ENCODE peak calls at places on chromosomes 11 and 22, in seven cellular contexts. Z is neural crest cell; L is Panc1; V is endothelial cell; Q is osteocyte; I is heart right ventricle; C is CD8-positive, alpha-beta T cell. B is an unnamed sample.

GRCh38 chr11:125358254-125358840 is 137.7 kb downstream of the FEZ1 start:
- DNase-seq in C (no peak), V (no peak), Z (no peak), Q (no peak), I (no peak), L (no peak), B (no peak)

GRCh38 chr11:9565822-9566560 is 7.5 kb upstream of the WEE1 start:
- DNase-seq in I (peak; percentile 57), Q (no peak), C (peak; percentile 24), V (no peak), L (peak; percentile 100), Z (no peak), B (peak; percentile 79)

GRCh38 chr11:46514370-46514769 is 79.5 kb downstream of the AMBRA1 start:
- DNase-seq in L (no peak), Z (no peak), Q (no peak), V (no peak), C (no peak), I (no peak), B (no peak)

GRCh38 chr11:64040684-64041267 is 5.0 kb downstream of the FLRT1 start:
- DNase-seq in C (no peak), Q (no peak), I (no peak), L (no peak), Z (no peak), V (no peak), B (no peak)

GRCh38 chr22:19579880-19580279 is 55.7 kb upstream of the CLDN5 start:
- DNase-seq in V (peak; percentile 58), I (peak; percentile 68), L (no peak), C (peak; percentile 3), Z (no peak), Q (no peak), B (no peak)

GRCh38 chr11:1589996-1590395 is 4.9 kb upstream of the KRTAP5-1 start:
- DNase-seq in V (no peak), I (no peak), L (no peak), Z (no peak), Q (no peak), C (no peak), B (no peak)

GRCh38 chr22:49938565-49939136 is 20.2 kb downstream of the CRELD2 start:
- DNase-seq in C (no peak), Z (no peak), L (no peak), I (no peak), V (no peak), Q (no peak), B (no peak)

GRCh38 chr11:1842149-1843097 is 3.6 kb downstream of the TNNI2 start:
- DNase-seq in I (peak; percentile 55), C (no peak), V (no peak), Z (no peak), Q (no peak), L (no peak), B (no peak)

GRCh38 chr22:23026777-23027176 is 43.5 kb upstream of the GNAZ start:
- DNase-seq in Q (no peak), L (no peak), C (no peak), I (no peak), Z (no peak), V (no peak), B (no peak)

GRCh38 chr22:29916007-29916544 is 33.1 kb downstream of the MTMR3 start:
- DNase-seq in I (no peak), C (no peak), V (no peak), Q (no peak), L (no peak), Z (no peak), B (no peak)

GRCh38 chr22:38964306-38964705 is 6.9 kb downstream of the APOBEC3A start:
- DNase-seq in I (no peak), L (no peak), Z (no peak), Q (no peak), V (no peak), C (no peak), B (no peak)

GRCh38 chr22:43000441-43001175 is 14.3 kb downstream of the PACSIN2 start:
- DNase-seq in I (no peak), Q (no peak), L (no peak), V (no peak), Z (no peak), C (no peak), B (peak; percentile 43)

GRCh38 chr11:15769203-15769602 is 587.1 kb downstream of the SOX6 start:
- DNase-seq in V (no peak), C (no peak), Q (no peak), Z (no peak), L (no peak), I (no peak), B (no peak)

GRCh38 chr22:19878461-19879247 is 24.0 kb upstream of the GNB1L start:
- DNase-seq in L (no peak), Z (no peak), C (no peak), I (no peak), V (no peak), Q (no peak), B (no peak)

GRCh38 chr11:110808291-110808690 is 96.1 kb upstream of the ARHGAP20 start:
- DNase-seq in V (no peak), Z (no peak), C (no peak), Q (no peak), L (no peak), I (no peak), B (no peak)

GRCh38 chr11:75775056-75775455 is 6.5 kb downstream of the DGAT2 start:
- DNase-seq in Q (no peak), Z (no peak), C (no peak), V (no peak), I (no peak), L (no peak), B (no peak)

GRCh38 chr11:10937416-10937815 is 79.6 kb upstream of the ZBED5 start:
- DNase-seq in C (no peak), I (no peak), L (no peak), V (no peak), Z (no peak), Q (no peak), B (no peak)

GRCh38 chr22:24379536-24379935 is 47.9 kb upstream of the ADORA2A start:
- DNase-seq in L (no peak), C (no peak), Z (no peak), Q (no peak), I (no peak), V (no peak), B (no peak)

GRCh38 chr11:74318241-74318932 is 6.9 kb upstream of the P4HA3 start:
- DNase-seq in L (no peak), V (no peak), I (no peak), Z (no peak), Q (no peak), C (no peak), B (no peak)

GRCh38 chr11:65243773-65244172 is 18.0 kb upstream of the POLA2 start:
- DNase-seq in I (no peak), V (no peak), Q (no peak), L (no peak), Z (no peak), C (no peak), B (no peak)

GRCh38 chr22:39610246-39610645 is 39.7 kb downstream of the CACNA1I start:
- DNase-seq in V (no peak), Z (no peak), C (no peak), I (no peak), L (no peak), Q (no peak), B (no peak)

GRCh38 chr22:47933891-47934290 is 1171.4 kb downstream of the TBC1D22A start:
- DNase-seq in C (no peak), Z (no peak), L (no peak), V (no peak), Q (peak; percentile 54), I (no peak), B (no peak)

GRCh38 chr11:20775331-20775730 is 105.9 kb downstream of the NELL1 start:
- DNase-seq in C (no peak), L (no peak), Z (no peak), I (no peak), Q (no peak), V (no peak), B (no peak)

GRCh38 chr11:12330491-12331231 is 46.7 kb upstream of the PARVA start:
- DNase-seq in C (no peak), Q (no peak), Z (peak; percentile 17), I (no peak), L (no peak), V (no peak), B (no peak)

GRCh38 chr11:43298397-43298796 is 13.4 kb upstream of the API5 start:
- DNase-seq in L (no peak), C (no peak), Q (no peak), Z (no peak), I (no peak), V (no peak), B (no peak)

GRCh38 chr11:93849751-93850584 is 450 bp downstream of the VSTM5 start:
- DNase-seq in C (no peak), Z (no peak), V (peak; percentile 41), I (peak; percentile 7), L (no peak), Q (peak; percentile 81), B (no peak)
- TF ChIP-seq CTCF in C (no peak), Z (no peak), V (no peak), I (no peak), L (no peak), Q (no peak), B (no peak)

GRCh38 chr22:18118345-18118915 is 7.8 kb downstream of the TUBA8 start:
- DNase-seq in L (no peak), Q (no peak), C (no peak), V (no peak), Z (no peak), I (no peak), B (no peak)

GRCh38 chr22:18120941-18121340 is 10.3 kb downstream of the TUBA8 start:
- DNase-seq in I (no peak), Q (no peak), V (no peak), L (no peak), C (no peak), Z (no peak), B (no peak)

GRCh38 chr22:18119409-18120110 is 9.0 kb downstream of the TUBA8 start:
- DNase-seq in I (peak; percentile 67), C (no peak), L (no peak), V (no peak), Z (no peak), Q (no peak), B (no peak)

GRCh38 chr22:18122254-18122554 is 11.6 kb downstream of the TUBA8 start:
- DNase-seq in L (no peak), C (no peak), I (no peak), V (no peak), Q (no peak), Z (no peak), B (no peak)

GRCh38 chr22:18121436-18122253 is 11.0 kb downstream of the TUBA8 start:
- DNase-seq in L (no peak), V (peak; percentile 15), Z (no peak), C (no peak), Q (no peak), I (no peak), B (no peak)
- TF ChIP-seq CTCF in L (no peak), V (no peak), Z (no peak), C (no peak), Q (no peak), I (no peak), B (no peak)

DNA sequence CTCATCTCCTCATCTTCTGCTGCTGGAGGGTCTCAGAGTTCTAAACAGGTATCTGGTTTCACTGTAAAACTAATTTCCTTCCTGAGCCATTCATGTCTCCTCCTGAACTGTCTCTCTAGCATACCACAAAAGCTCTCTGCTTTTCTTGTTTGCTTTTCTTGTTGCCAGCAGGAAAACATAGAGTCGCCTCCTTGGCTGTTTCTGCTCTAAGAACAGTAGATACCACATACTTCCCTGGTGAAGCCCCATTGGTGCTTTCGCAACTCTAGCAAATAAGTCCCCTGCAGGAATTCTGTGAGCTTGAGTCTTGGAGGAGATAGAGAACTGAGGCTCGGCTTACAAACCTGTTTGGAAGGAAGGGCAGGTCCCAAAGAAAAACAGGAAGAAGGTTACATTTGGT is 7.0 kb downstream of the DIXDC1 start:
- DNase-seq in L (no peak), I (no peak), V (peak; percentile 23), Q (peak; percentile 5), Z (no peak), C (no peak), B (no peak)
- TF ChIP-seq CTCF in L (no peak), I (no peak), V (no peak), Q (no peak), Z (no peak), C (no peak), B (no peak)

GRCh38 chr11:130114281-130114680 is 44.6 kb downstream of the APLP2 start:
- DNase-seq in I (no peak), V (no peak), C (no peak), Z (no peak), L (no peak), Q (no peak), B (no peak)
- TF ChIP-seq CTCF in I (no peak), V (no peak), C (no peak), Z (no peak), L (no peak), Q (no peak), B (no peak)